ENCODE peak calls at places on chromosomes 6 and 20, in six cellular contexts. Y is brain pericyte; Z is OCI-LY7; U is KBM-7; D is stimulated activated CD4-positive, alpha-beta T cell treated with anti-CD3 and anti-CD28 coated beads, Interleukin-12 subunit alpha, Interleukin-12 subunit beta, amount 100 ng/mL, for 24 hours; W is effector CD4-positive, alpha-beta T cell. G is an unnamed sample.

GRCh38 chr6:72272958-72273357 is 348.9 kb upstream of the KCNQ5 start:
- DNase-seq in W (no peak), Z (no peak), D (no peak), Y (peak), U (no peak), G (no peak)

GRCh38 chr20:37351689-37352610 is 6.0 kb downstream of the SRC start:
- DNase-seq in Z (no peak), Y (no peak), W (no peak), U (no peak), D (no peak), G (no peak)

GRCh38 chr6:144063744-144064401 is 31.5 kb downstream of the SF3B5 start:
- DNase-seq in Z (peak), Y (no peak), W (peak), U (peak), D (peak), G (peak)

GRCh38 chr6:162251257-162251656 is 476.3 kb downstream of the PRKN start:
- DNase-seq in U (no peak), Y (no peak), W (no peak), D (no peak), Z (no peak), G (no peak)

GRCh38 chr20:47725248-47725973 is 59.9 kb downstream of the SULF2 start:
- DNase-seq in Z (peak), Y (peak), D (peak), U (peak), W (peak), G (peak)

GRCh38 chr20:2619961-2620595 is 32.4 kb upstream of the NOP56 start:
- DNase-seq in D (no peak), Y (no peak), U (no peak), W (no peak), Z (no peak), G (no peak)

GRCh38 chr20:47610247-47610944 is 108.7 kb downstream of the NCOA3 start:
- DNase-seq in U (peak), W (peak), Y (peak), D (peak), Z (peak), G (peak)

GRCh38 chr6:32047855-32048766 is 9.9 kb downstream of the CYP21A2 start:
- DNase-seq in U (peak), D (peak), Z (peak), Y (no peak), W (peak), G (peak)

GRCh38 chr6:28648878-28649375 is 123.2 kb downstream of the GPX5 start:
- DNase-seq in Z (peak), W (no peak), U (peak), D (no peak), Y (no peak), G (peak)

GRCh38 chr6:90413867-90414266 is 117.2 kb upstream of the BACH2 start:
- DNase-seq in W (peak), D (peak), Z (peak), Y (no peak), U (no peak), G (no peak)

GRCh38 chr20:61753196-61753942 is 312.3 kb downstream of the TAF4 start:
- DNase-seq in Z (no peak), W (no peak), Y (no peak), U (no peak), D (no peak), G (no peak)

GRCh38 chr6:37819802-37820712 is 530 bp downstream of the ZFAND3 start:
- DNase-seq in D (no peak), W (peak), U (peak), Z (peak), Y (no peak), G (peak)

GRCh38 chr6:106913111-106913510 is 61.4 kb downstream of the CD24 start:
- DNase-seq in Y (no peak), Z (no peak), U (no peak), D (no peak), W (no peak), G (no peak)

G was measured in Kasumi-1.